ENCODE peak calls at places on chromosomes 12 and 14, in seven cellular contexts. W is GM23338, X is astrocyte, K is IMR-90, I is fibroblast of lung, M is tibial artery, N is A549. C is an unnamed sample.

GRCh38 chr12:52037248-52037861 is 13.9 kb upstream of the NR4A1 start:
- DNase-seq in W (peak; percentile 79), X (peak; percentile 51), K (peak; percentile 46), I (peak; percentile 39), M (peak; percentile 79), N (no peak), C (no peak)

GRCh38 chr12:123621619-123622530 is 11.6 kb downstream of the EIF2B1 start:
- DNase-seq in W (no peak), X (no peak), K (no peak), I (no peak), M (no peak), N (no peak), C (no peak)

GRCh38 chr12:111434049-111434448 is 28.3 kb downstream of the SH2B3 start:
- DNase-seq in W (no peak), X (no peak), K (peak; percentile 44), I (peak; percentile 35), M (peak; percentile 13), N (no peak), C (no peak)

GRCh38 chr12:101838628-101839323 is 8.0 kb upstream of the GNPTAB start:
- DNase-seq in W (no peak), X (no peak), K (no peak), I (no peak), M (no peak), N (no peak), C (no peak)

GRCh38 chr12:116878567-116879508 is 2.4 kb downstream of the HRK start:
- DNase-seq in W (peak; percentile 62), X (no peak), K (no peak), I (peak; percentile 19), M (no peak), N (no peak), C (no peak)

GRCh38 chr14:86022031-86022629 is 492.2 kb downstream of the FLRT2 start:
- DNase-seq in W (no peak), X (peak; percentile 55), K (peak; percentile 84), I (peak; percentile 60), M (no peak), N (no peak), C (no peak)

GRCh38 chr12:31728289-31728916 is 418 bp downstream of the AMN1 start:
- DNase-seq in W (peak; percentile 42), X (no peak), K (no peak), I (no peak), M (peak; percentile 45), N (peak; percentile 52), C (peak; percentile 78)

GRCh38 chr12:28759334-28759733 is 389.7 kb upstream of the FAR2 start:
- DNase-seq in W (peak; percentile 83), X (peak; percentile 34), K (peak; percentile 51), I (peak; percentile 21), M (no peak), N (peak; percentile 65), C (no peak)

GRCh38 chr12:127051139-127051538 is 1215.8 kb upstream of the TMEM132C start:
- DNase-seq in W (no peak), X (no peak), K (no peak), I (no peak), M (no peak), N (no peak), C (no peak)

GRCh38 chr12:75959506-75959905 is 72.1 kb downstream of the PHLDA1 start:
- DNase-seq in W (no peak), X (peak; percentile 33), K (no peak), I (no peak), M (no peak), N (no peak), C (no peak)

GRCh38 chr14:72699852-72700257 is 194.0 kb downstream of the DPF3 start:
- DNase-seq in W (no peak), X (peak; percentile 51), K (peak; percentile 83), I (peak; percentile 96), M (peak; percentile 66), N (peak; percentile 14), C (no peak)

DNA sequence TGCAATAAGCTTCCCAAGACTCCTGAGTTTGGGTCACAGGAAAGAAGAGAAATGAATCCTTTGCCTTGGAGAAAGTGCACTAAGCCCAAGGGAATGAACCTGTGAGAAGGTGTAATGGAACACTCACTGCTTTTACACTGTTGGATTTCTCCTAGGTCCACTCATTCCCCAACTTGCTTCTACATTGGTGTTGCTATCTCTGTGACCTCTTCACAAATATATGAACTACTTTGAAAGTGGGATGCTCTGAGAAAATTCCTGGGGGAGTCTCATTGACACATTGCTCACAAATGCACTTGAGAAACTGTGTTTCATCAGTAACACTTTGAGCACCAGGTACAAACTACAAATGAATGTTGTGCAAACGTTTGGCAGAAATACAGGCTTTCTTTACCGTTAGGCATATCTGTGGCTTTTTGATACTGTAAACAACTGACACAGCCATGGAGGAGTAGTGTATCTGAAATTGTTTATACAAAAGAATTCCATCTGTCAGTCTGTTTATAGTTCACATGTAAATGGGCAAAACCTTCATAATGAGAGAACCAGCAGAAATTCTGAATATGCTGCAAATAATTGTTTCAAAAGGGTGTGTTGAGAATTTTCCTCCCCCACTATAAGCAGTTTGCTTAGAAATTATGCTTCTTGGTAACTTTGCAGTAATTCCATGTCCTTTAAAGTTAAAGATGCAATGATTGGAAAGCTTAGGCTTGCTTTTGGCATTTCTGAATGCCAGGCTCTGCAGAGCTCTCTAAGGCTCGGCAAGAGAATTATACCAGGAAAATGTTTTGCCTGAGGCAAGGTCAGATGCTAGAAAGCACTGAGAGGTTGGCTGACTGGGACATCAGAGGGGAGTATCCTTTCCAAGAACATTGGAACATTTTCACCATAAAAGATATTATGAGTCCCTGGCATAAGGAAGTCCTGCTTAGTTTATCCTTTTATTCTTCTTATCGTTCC is 348.5 kb upstream of the DDHD1 start:
- DNase-seq in W (no peak), X (peak; percentile 64), K (peak; percentile 93), I (peak; percentile 94), M (no peak), N (no peak), C (no peak)
- H3K4me3 ChIP-seq in W (no peak overlapping the region), X (no peak overlapping the region), K (no peak overlapping the region), I (no peak overlapping the region), M (no peak overlapping the region), N (no peak overlapping the region), C (no peak overlapping the region)

GRCh38 chr14:22095845-22096510 is 422.4 kb upstream of the OR4E1 start:
- DNase-seq in W (no peak), X (no peak), K (no peak), I (peak; percentile 7), M (no peak), N (no peak), C (no peak)
- H3K4me3 ChIP-seq in W (no peak overlapping the region), X (no peak overlapping the region), K (no peak overlapping the region), I (no peak overlapping the region), M (no peak overlapping the region), N (no peak overlapping the region), C (no peak overlapping the region)

GRCh38 chr14:50796391-50796790 is 34.6 kb downstream of the NIN start:
- DNase-seq in W (no peak), X (no peak), K (no peak), I (no peak), M (no peak), N (no peak), C (no peak)

GRCh38 chr14:50800032-50800431 is 30.9 kb downstream of the NIN start:
- DNase-seq in W (no peak), X (peak; percentile 22), K (peak; percentile 70), I (peak; percentile 60), M (no peak), N (peak; percentile 4), C (no peak)

GRCh38 chr14:50797250-50798047 is 33.5 kb downstream of the NIN start:
- DNase-seq in W (no peak), X (peak; percentile 42), K (peak; percentile 34), I (no peak), M (no peak), N (no peak), C (no peak)

GRCh38 chr14:50795909-50796308 is 35.1 kb downstream of the NIN start:
- DNase-seq in W (no peak), X (no peak), K (no peak), I (no peak), M (no peak), N (no peak), C (no peak)

GRCh38 chr14:50798048-50798421 is 32.9 kb downstream of the NIN start:
- DNase-seq in W (no peak), X (no peak), K (no peak), I (no peak), M (no peak), N (no peak), C (no peak)
- H3K4me3 ChIP-seq in W (no peak overlapping the region), X (no peak overlapping the region), K (no peak overlapping the region), I (no peak overlapping the region), M (no peak overlapping the region), N (no peak overlapping the region), C (no peak overlapping the region)

GRCh38 chr14:87935081-87935828 is 57.7 kb downstream of the GALC start:
- DNase-seq in W (no peak), X (no peak), K (no peak), I (no peak), M (no peak), N (no peak), C (no peak)

GRCh38 chr14:87935895-87936294 is 57.1 kb downstream of the GALC start:
- DNase-seq in W (no peak), X (no peak), K (no peak), I (no peak), M (no peak), N (no peak), C (no peak)

DNA sequence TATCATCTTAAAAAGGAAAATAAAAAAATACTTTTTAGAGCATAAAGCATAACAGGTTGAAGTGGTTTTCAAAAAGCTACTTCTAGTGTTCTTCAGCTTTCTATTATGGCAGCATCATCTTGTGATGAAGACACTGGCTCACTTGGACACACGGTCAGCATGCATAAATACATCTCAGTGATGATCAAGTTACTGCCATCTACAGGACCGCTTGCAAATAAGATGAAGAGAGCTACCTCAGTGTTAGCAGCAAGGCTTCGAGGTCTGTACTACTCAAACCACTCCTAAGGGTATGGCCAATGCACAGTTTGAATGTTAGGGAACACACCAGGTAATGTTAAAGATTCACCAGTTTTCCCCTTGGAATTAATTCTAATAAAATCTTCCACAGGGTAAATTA is 58.8 kb downstream of the GALC start:
- DNase-seq in W (no peak), X (no peak), K (peak; percentile 4), I (no peak), M (no peak), N (peak; percentile 30), C (no peak)
- H3K4me3 ChIP-seq in W (no peak overlapping the region), X (no peak overlapping the region), K (no peak overlapping the region), I (no peak overlapping the region), M (no peak overlapping the region), N (no peak overlapping the region), C (no peak overlapping the region)

DNA sequence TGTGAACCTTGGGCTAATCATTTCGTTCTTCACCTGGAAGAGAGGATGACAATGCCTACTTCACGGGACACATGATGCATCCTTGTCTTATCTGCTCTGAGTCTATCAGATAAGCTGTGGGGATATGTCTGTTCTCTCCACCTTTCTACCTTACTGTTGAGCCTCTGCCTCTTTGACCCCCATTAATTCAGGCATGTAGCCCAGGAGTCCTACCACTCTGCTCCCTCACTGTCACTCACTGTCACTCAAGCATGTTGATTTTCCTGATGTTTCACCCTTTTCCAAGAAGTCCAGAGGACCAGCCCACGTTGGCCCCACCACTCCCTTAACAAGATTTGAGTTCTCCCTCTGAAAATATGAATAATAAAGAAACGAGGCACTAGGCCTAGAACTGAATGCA is 6.3 kb upstream of the SMUG1 start:
- DNase-seq in W (no peak), X (no peak), K (no peak), I (no peak), M (no peak), N (no peak), C (no peak)
- H3K4me3 ChIP-seq in W (no peak overlapping the region), X (no peak overlapping the region), K (no peak overlapping the region), I (no peak overlapping the region), M (no peak overlapping the region), N (no peak overlapping the region), C (no peak overlapping the region)

C was measured in upper lobe of left lung.